ENCODE peak calls at places on chromosome 5, in four cellular contexts. O is HCT116, Z is K562, D is H1. N is an unnamed sample.

GRCh38 chr5:179209359-179210150 is 135.7 kb downstream of the ADAMTS2 start:
- DNase-seq in O (no peak), Z (no peak), D (no peak), N (no peak)

GRCh38 chr5:169590602-169591001 is 7.0 kb downstream of the SPDL1 start:
- DNase-seq in O (no peak), Z (no peak), D (no peak), N (no peak)

GRCh38 chr5:96088676-96089075 is 127.0 kb upstream of the ELL2 start:
- DNase-seq in O (no peak), Z (no peak), D (no peak), N (no peak)

GRCh38 chr5:1077026-1077425 is 34.8 kb downstream of the SLC12A7 start:
- DNase-seq in O (no peak), Z (no peak), D (no peak), N (no peak)

GRCh38 chr5:1212881-1213280 is 11.5 kb downstream of the SLC6A19 start:
- DNase-seq in O (no peak), Z (no peak), D (no peak), N (no peak)

GRCh38 chr5:75620184-75620959 is 9.1 kb downstream of the ANKDD1B start:
- DNase-seq in O (no peak), Z (peak), D (no peak), N (peak)

GRCh38 chr5:26486631-26487030 is 551.8 kb downstream of the CDH9 start:
- DNase-seq in O (no peak), Z (no peak), D (no peak), N (no peak)

GRCh38 chr5:136042665-136043121 is 13.9 kb downstream of the TGFBI start:
- DNase-seq in O (no peak), Z (no peak), D (no peak), N (peak)

GRCh38 chr5:54959673-54960418 is 25.5 kb downstream of the ESM1 start:
- DNase-seq in O (peak), Z (peak), D (peak), N (peak)

GRCh38 chr5:95390812-95391492 is at the start of gene FAM81B:
- DNase-seq in O (no peak), Z (no peak), D (no peak), N (no peak)

GRCh38 chr5:2135354-2135753 is 252.6 kb upstream of the IRX4 start:
- DNase-seq in O (no peak), Z (no peak), D (no peak), N (no peak)

GRCh38 chr5:88675758-88676636 is 207.0 kb downstream of the MEF2C start:
- DNase-seq in O (peak), Z (peak), D (peak), N (no peak)

GRCh38 chr5:55319481-55319880 is 11.7 kb downstream of the MTREX start:
- DNase-seq in O (no peak), Z (no peak), D (no peak), N (no peak)

GRCh38 chr5:173643964-173644363 is 27.5 kb upstream of the BOD1 start:
- DNase-seq in O (no peak), Z (no peak), D (peak), N (no peak)

GRCh38 chr5:151023651-151024050 is 3.3 kb downstream of the GPX3 start:
- DNase-seq in O (no peak), Z (no peak), D (no peak), N (no peak)

GRCh38 chr5:68449380-68449779 is 233.8 kb downstream of the PIK3R1 start:
- DNase-seq in O (no peak), Z (no peak), D (no peak), N (no peak)

GRCh38 chr5:134114886-134115805 is 665 bp downstream of the TCF7 start:
- DNase-seq in O (no peak), Z (peak), D (peak), N (peak)

GRCh38 chr5:134115806-134116175 is 1.3 kb downstream of the TCF7 start:
- DNase-seq in O (no peak), Z (no peak), D (no peak), N (no peak)

GRCh38 chr5:134113572-134113907 is 941 bp upstream of the TCF7 start:
- DNase-seq in O (no peak), Z (no peak), D (no peak), N (no peak)

GRCh38 chr5:134112726-134113571 is 1.5 kb upstream of the TCF7 start:
- DNase-seq in O (no peak), Z (no peak), D (no peak), N (no peak)

DNA sequence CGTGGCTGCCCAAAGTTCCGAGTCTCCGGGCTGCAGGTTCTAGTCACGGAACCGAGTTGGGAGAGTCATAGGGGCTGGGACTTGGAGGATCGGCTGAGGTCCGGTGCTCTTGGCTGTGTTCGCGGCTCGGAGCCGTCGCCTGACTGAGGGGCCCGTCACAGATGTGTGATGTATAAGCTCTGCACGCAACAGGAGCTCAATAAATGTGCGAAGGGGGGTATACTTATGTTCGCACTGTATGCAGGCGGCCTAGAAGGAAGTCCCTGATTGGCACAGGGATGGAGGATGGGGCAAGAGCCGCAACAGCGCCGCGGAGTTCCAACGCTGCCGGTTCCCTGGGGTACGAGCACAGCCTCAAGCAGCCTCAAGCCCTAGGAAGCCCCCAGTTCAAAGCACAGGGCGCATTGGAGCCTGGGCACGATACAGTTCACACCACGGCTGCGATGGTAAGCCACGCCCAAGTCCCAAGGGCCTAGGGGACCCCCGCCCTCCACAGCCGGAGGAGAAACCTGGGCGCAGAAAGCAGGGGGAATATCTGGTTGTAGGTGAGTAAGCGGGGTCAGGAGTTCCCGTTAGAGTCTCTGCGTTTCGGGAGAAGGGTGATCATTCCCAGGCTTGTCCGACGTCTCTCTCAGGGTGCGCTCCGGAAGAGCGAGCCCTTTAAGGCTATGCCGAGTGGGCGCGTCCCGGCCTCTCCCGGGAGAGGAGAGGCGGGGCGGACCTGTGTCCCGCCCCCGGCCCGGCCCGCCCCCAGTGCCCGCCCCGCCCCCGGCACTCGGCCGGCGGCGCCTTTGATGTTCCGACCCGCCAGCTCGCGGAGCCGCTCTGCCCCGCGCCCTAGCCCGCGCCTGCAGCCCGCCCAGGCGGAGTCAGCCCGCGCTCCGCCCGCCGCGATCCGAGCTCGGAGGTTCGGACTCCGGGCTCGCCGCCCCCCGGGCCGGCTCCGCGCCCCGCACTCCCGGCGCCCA is at the start of gene TCF7:
- DNase-seq in O (peak), Z (peak), D (peak), N (peak)
- TF ChIP-seq FOSL1 in O (no peak), Z (no peak), D (no peak), N (no peak)

GRCh38 chr5:23385036-23385435 is 122.4 kb upstream of the PRDM9 start:
- DNase-seq in O (no peak), Z (no peak), D (no peak), N (no peak)

GRCh38 chr5:23389543-23390215 is 117.7 kb upstream of the PRDM9 start:
- DNase-seq in O (no peak), Z (no peak), D (no peak), N (no peak)
- TF ChIP-seq FOSL1 in O (no peak), Z (no peak), D (no peak), N (no peak)

GRCh38 chr5:147234825-147235635 is at the start of gene STK32A:
- DNase-seq in O (no peak), Z (no peak), D (peak), N (no peak)
- TF ChIP-seq FOSL1 in O (no peak), Z (no peak), D (no peak), N (no peak)

GRCh38 chr5:141778211-141778610 is 96.2 kb upstream of the ARAP3 start:
- DNase-seq in O (no peak), Z (no peak), D (no peak), N (no peak)
- TF ChIP-seq FOSL1 in O (no peak), Z (no peak), D (no peak), N (no peak)

GRCh38 chr5:80346055-80346454 is 26.3 kb downstream of the SPZ1 start:
- DNase-seq in O (peak), Z (peak), D (no peak), N (peak)
- TF ChIP-seq FOSL1 in O (no peak), Z (no peak), D (no peak), N (no peak)

GRCh38 chr5:125041798-125042197 is 295.4 kb upstream of the ZNF608 start:
- DNase-seq in O (no peak), Z (no peak), D (no peak), N (no peak)

GRCh38 chr5:125036494-125036893 is 290.1 kb upstream of the ZNF608 start:
- DNase-seq in O (no peak), Z (no peak), D (no peak), N (no peak)

GRCh38 chr5:125042243-125042887 is 295.9 kb upstream of the ZNF608 start:
- DNase-seq in O (no peak), Z (no peak), D (no peak), N (no peak)

GRCh38 chr5:125037020-125037419 is 290.6 kb upstream of the ZNF608 start:
- DNase-seq in O (no peak), Z (no peak), D (no peak), N (no peak)

DNA sequence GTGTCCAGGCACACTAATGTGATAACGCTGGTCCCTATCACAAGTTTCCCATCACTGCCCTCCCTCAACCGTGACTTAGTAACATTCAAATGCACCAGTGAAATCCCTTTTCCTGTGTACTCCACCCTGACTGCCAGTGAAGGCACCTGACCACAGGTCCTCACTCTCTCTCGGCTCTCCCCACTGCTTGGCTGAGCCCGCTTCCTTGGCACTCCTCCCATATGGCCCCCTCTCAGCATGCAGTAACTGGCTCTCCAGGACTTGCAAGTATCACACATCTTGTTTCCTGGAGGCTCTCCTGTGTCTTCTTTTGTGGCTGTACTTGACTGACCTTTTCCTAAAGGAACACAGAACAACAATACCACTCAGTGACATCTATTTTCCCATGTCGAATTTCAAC is 292.0 kb upstream of the ZNF608 start:
- DNase-seq in O (no peak), Z (no peak), D (no peak), N (no peak)
- TF ChIP-seq FOSL1 in O (no peak), Z (no peak), D (no peak), N (no peak)

GRCh38 chr5:131581710-131582109 is 53.3 kb downstream of the RAPGEF6 start:
- DNase-seq in O (no peak), Z (no peak), D (no peak), N (peak)

GRCh38 chr5:131575660-131576227 is 59.3 kb downstream of the RAPGEF6 start:
- DNase-seq in O (no peak), Z (no peak), D (no peak), N (no peak)

DNA sequence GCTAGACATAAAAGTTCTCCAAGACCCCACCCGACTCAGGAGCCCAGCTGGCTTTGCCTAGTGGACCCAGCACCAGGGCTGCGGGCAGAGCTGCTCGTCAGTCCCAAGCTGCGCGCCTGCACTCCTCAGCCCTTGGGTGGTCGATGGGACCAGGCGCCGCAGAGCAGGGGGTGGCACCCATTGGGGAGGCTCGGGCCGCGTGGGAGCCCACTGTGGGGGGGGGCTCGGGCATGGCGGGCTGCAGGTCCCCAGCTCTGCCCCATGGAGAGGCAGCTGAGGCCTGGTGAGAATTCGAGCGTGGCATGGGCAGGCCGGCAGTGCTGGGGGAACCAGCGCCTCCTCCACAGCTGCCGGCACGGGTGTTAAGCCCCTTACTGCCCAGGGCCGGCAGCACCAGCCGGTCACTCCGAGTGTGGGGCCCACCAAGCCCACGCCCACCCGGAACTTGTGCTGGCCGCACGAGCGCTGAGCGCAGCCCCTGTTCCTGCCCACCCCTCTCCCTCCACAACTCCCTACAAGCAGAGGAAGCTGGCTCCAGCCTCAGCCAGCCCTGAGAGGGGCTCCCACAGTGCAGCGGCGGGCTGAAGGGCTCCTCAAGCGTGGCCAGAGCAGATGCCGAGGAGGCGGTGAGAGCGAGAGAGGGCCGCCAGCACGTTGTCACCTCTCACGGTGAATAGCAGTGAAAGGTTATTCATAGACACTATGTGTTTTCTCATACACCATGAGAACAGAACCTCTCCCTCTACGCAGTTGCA is 54.9 kb downstream of the RAPGEF6 start:
- DNase-seq in O (no peak), Z (no peak), D (no peak), N (no peak)
- TF ChIP-seq FOSL1 in O (no peak), Z (no peak), D (no peak), N (no peak)

DNA sequence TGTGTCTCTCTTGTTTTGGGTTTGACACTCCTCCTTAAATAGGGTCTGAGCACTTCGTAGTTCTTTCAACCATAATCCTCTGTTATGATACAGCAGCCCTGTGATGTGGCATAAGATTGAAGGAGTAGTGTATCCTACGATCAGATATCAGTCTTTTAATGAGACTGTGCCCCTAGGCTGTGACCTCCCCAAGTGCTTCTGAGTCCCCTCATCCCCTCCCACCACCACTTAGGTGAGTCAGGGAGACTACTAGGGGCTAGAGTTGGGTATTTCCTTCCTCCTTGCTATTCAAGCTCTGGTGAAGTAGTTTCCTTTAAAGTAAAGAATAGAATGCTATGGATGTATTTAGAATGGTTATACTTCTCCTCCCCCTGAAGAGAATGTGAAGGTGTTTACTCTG is 637.2 kb upstream of the GRAMD2B start:
- DNase-seq in O (no peak), Z (no peak), D (no peak), N (no peak)
- TF ChIP-seq FOSL1 in O (no peak), Z (no peak), D (no peak), N (no peak)

N was measured in HepG2.